ENCODE peak calls at places on chromosomes 3 and 15, in six cellular contexts. One of them, this sample, is unnamed.

GRCh38 chr3:175065492-175065891 is 206.4 kb downstream of the NAALADL2 start:
- DNase-seq in right cardiac atrium: no peak
- DNase-seq in HepG2: no peak
- DNase-seq in cardiac muscle cell: no peak
- DNase-seq in aorta: no peak
- DNase-seq in GM23248: no peak
- DNase-seq in this sample: peak; percentile 24

GRCh38 chr3:42745776-42746454 is 27.1 kb downstream of the CCDC13 start:
- DNase-seq in right cardiac atrium: no peak
- DNase-seq in cardiac muscle cell: no peak
- DNase-seq in HepG2: no peak
- DNase-seq in GM23248: no peak
- DNase-seq in aorta: no peak
- DNase-seq in this sample: no peak

GRCh38 chr3:180306155-180306554 is 269.4 kb upstream of the PEX5L start:
- DNase-seq in GM23248: no peak
- DNase-seq in HepG2: no peak
- DNase-seq in aorta: no peak
- DNase-seq in right cardiac atrium: no peak
- DNase-seq in cardiac muscle cell: no peak
- DNase-seq in this sample: no peak

GRCh38 chr3:138241061-138241460 is 54.0 kb downstream of the ARMC8 start:
- DNase-seq in GM23248: peak; percentile 73
- DNase-seq in right cardiac atrium: no peak
- DNase-seq in cardiac muscle cell: no peak
- DNase-seq in aorta: no peak
- DNase-seq in HepG2: no peak
- DNase-seq in this sample: no peak

GRCh38 chr15:26082833-26083174 is 219.7 kb upstream of the ATP10A start:
- DNase-seq in HepG2: no peak
- DNase-seq in right cardiac atrium: no peak
- DNase-seq in GM23248: no peak
- DNase-seq in cardiac muscle cell: no peak
- DNase-seq in aorta: no peak
- DNase-seq in this sample: no peak

GRCh38 chr15:58748787-58749531 is 548 bp downstream of the ADAM10 start:
- DNase-seq in GM23248: peak; percentile 84
- DNase-seq in HepG2: peak; percentile 39
- DNase-seq in cardiac muscle cell: peak; percentile 62
- DNase-seq in right cardiac atrium: peak; percentile 50
- DNase-seq in aorta: peak; percentile 86
- DNase-seq in this sample: peak; percentile 55

GRCh38 chr3:25423780-25424179 is 4.3 kb upstream of the RARB start:
- DNase-seq in cardiac muscle cell: peak; percentile 64
- DNase-seq in aorta: no peak
- DNase-seq in right cardiac atrium: no peak
- DNase-seq in HepG2: no peak
- DNase-seq in GM23248: peak; percentile 73
- DNase-seq in this sample: no peak

GRCh38 chr15:28992996-28993719 is 107.4 kb downstream of the APBA2 start:
- DNase-seq in right cardiac atrium: no peak
- DNase-seq in GM23248: no peak
- DNase-seq in HepG2: no peak
- DNase-seq in aorta: no peak
- DNase-seq in cardiac muscle cell: no peak
- DNase-seq in this sample: no peak

GRCh38 chr15:99416191-99417188 is 149.3 kb upstream of the MEF2A start:
- DNase-seq in right cardiac atrium: no peak
- DNase-seq in cardiac muscle cell: no peak
- DNase-seq in GM23248: no peak
- DNase-seq in HepG2: no peak
- DNase-seq in aorta: peak; percentile 72
- DNase-seq in this sample: no peak

GRCh38 chr3:108127301-108127988 is 36.6 kb upstream of the CD47 start:
- DNase-seq in HepG2: no peak
- DNase-seq in cardiac muscle cell: no peak
- DNase-seq in right cardiac atrium: no peak
- DNase-seq in GM23248: no peak
- DNase-seq in aorta: no peak
- DNase-seq in this sample: peak; percentile 73

GRCh38 chr15:75640483-75641175 is 605 bp upstream of the IMP3 start:
- DNase-seq in GM23248: peak; percentile 69
- DNase-seq in cardiac muscle cell: peak; percentile 69
- DNase-seq in HepG2: peak; percentile 61
- DNase-seq in right cardiac atrium: no peak
- DNase-seq in aorta: no peak
- DNase-seq in this sample: peak; percentile 47

GRCh38 chr3:166127969-166128368 is 290.7 kb upstream of the BCHE start:
- DNase-seq in right cardiac atrium: no peak
- DNase-seq in HepG2: no peak
- DNase-seq in aorta: no peak
- DNase-seq in cardiac muscle cell: no peak
- DNase-seq in GM23248: no peak
- DNase-seq in this sample: no peak

GRCh38 chr3:35651888-35652287 is 12.6 kb downstream of the ARPP21 start:
- DNase-seq in cardiac muscle cell: peak; percentile 40
- DNase-seq in aorta: no peak
- DNase-seq in GM23248: no peak
- DNase-seq in right cardiac atrium: no peak
- DNase-seq in HepG2: no peak
- DNase-seq in this sample: no peak

GRCh38 chr15:54131410-54131809 is 153.2 kb downstream of the UNC13C start:
- DNase-seq in cardiac muscle cell: no peak
- DNase-seq in aorta: no peak
- DNase-seq in right cardiac atrium: no peak
- DNase-seq in HepG2: no peak
- DNase-seq in GM23248: no peak
- DNase-seq in this sample: no peak

GRCh38 chr15:58491499-58492202 is 59.9 kb downstream of the LIPC start:
- DNase-seq in HepG2: no peak
- DNase-seq in right cardiac atrium: no peak
- DNase-seq in aorta: no peak
- DNase-seq in cardiac muscle cell: no peak
- DNase-seq in GM23248: no peak
- DNase-seq in this sample: no peak

GRCh38 chr3:46881819-46882376 is 4.4 kb downstream of the PTH1R start:
- DNase-seq in HepG2: no peak
- DNase-seq in right cardiac atrium: peak; percentile 45
- DNase-seq in cardiac muscle cell: peak; percentile 58
- DNase-seq in GM23248: peak; percentile 48
- DNase-seq in aorta: peak; percentile 84
- DNase-seq in this sample: no peak

GRCh38 chr15:55247766-55248427 is 41.7 kb downstream of the RAB27A start:
- DNase-seq in HepG2: no peak
- DNase-seq in right cardiac atrium: no peak
- DNase-seq in aorta: no peak
- DNase-seq in cardiac muscle cell: no peak
- DNase-seq in GM23248: no peak
- DNase-seq in this sample: no peak

GRCh38 chr15:99564221-99565030 is 1.4 kb upstream of the MEF2A start:
- DNase-seq in aorta: no peak
- DNase-seq in GM23248: peak; percentile 52
- DNase-seq in cardiac muscle cell: peak; percentile 36
- DNase-seq in HepG2: peak; percentile 36
- DNase-seq in right cardiac atrium: peak; percentile 33
- DNase-seq in this sample: no peak

DNA sequence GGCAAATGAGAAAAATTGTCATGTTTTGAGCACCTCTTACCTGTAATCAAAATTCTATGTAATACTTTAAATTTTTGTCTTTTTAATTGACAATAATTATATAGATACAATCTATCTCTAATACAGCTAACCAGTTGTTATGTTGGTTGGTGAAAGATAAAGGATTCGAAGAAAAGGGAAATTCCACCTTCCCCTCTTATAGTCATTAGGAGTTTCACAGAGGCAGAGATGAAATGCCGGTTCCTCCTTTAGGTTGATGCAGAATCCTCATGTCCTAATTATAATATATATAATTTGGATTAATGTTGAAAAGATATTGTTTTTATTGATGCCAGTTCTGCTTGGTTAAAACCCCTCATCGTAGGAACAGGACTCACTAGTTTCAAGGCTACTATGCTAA is 67.1 kb downstream of the LRCH3 start:
- DNase-seq in cardiac muscle cell: no peak
- DNase-seq in HepG2: no peak
- DNase-seq in GM23248: no peak
- DNase-seq in right cardiac atrium: no peak
- DNase-seq in aorta: no peak
- DNase-seq in this sample: no peak
- H3K27ac ChIP-seq in cardiac muscle cell: peak overlapping the region; percentile 42
- H3K27ac ChIP-seq in HepG2: no peak overlapping the region
- H3K27ac ChIP-seq in GM23248: no peak overlapping the region
- H3K27ac ChIP-seq in right cardiac atrium: no peak overlapping the region
- H3K27ac ChIP-seq in aorta: no peak overlapping the region
- H3K27ac ChIP-seq in this sample: no peak overlapping the region

GRCh38 chr3:100268986-100269385 is 8.2 kb downstream of the TBC1D23 start:
- DNase-seq in aorta: no peak
- DNase-seq in HepG2: no peak
- DNase-seq in GM23248: peak; percentile 54
- DNase-seq in cardiac muscle cell: peak; percentile 28
- DNase-seq in right cardiac atrium: no peak
- DNase-seq in this sample: no peak

GRCh38 chr3:100268156-100268555 is 7.4 kb downstream of the TBC1D23 start:
- DNase-seq in GM23248: peak; percentile 45
- DNase-seq in right cardiac atrium: no peak
- DNase-seq in HepG2: no peak
- DNase-seq in aorta: no peak
- DNase-seq in cardiac muscle cell: peak; percentile 5
- DNase-seq in this sample: no peak

GRCh38 chr3:100265016-100265415 is 4.2 kb downstream of the TBC1D23 start:
- DNase-seq in HepG2: no peak
- DNase-seq in aorta: no peak
- DNase-seq in cardiac muscle cell: no peak
- DNase-seq in right cardiac atrium: no peak
- DNase-seq in GM23248: no peak
- DNase-seq in this sample: peak; percentile 28

GRCh38 chr3:100264242-100264641 is 3.5 kb downstream of the TBC1D23 start:
- DNase-seq in cardiac muscle cell: no peak
- DNase-seq in HepG2: no peak
- DNase-seq in right cardiac atrium: no peak
- DNase-seq in aorta: no peak
- DNase-seq in GM23248: peak; percentile 54
- DNase-seq in this sample: no peak

DNA sequence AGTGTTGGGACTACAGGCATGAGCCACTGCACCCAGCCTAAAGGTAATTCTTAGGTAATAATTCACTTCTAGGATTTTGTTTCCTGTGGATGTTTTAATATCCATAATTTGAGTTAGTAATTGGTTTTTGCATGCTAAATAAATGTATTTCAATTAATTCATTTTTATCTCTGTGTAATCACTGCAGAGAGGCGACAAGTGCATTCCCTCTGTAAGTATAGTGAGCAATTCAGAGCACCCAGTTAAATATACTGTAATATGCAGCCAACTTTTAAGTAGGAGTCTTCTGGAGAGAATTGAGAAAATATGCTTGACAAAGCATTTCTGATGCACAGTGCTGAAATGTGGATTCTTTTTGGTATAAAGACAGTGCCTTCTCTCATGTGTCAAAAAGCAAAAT is 5.7 kb downstream of the TBC1D23 start:
- DNase-seq in HepG2: no peak
- DNase-seq in aorta: no peak
- DNase-seq in right cardiac atrium: no peak
- DNase-seq in cardiac muscle cell: no peak
- DNase-seq in GM23248: no peak
- DNase-seq in this sample: no peak
- H3K4me1 ChIP-seq in HepG2: peaks cover 39% of the 10 kb centered on the region
- H3K4me1 ChIP-seq in aorta: peaks cover 2% of the 10 kb centered on the region
- H3K4me1 ChIP-seq in right cardiac atrium: no peaks in the 10 kb centered on the region
- H3K4me1 ChIP-seq in cardiac muscle cell: no peaks in the 10 kb centered on the region
- H3K4me1 ChIP-seq in GM23248: peaks cover 83% of the 10 kb centered on the region
- H3K4me1 ChIP-seq in this sample: peaks cover 10% of the 10 kb centered on the region

DNA sequence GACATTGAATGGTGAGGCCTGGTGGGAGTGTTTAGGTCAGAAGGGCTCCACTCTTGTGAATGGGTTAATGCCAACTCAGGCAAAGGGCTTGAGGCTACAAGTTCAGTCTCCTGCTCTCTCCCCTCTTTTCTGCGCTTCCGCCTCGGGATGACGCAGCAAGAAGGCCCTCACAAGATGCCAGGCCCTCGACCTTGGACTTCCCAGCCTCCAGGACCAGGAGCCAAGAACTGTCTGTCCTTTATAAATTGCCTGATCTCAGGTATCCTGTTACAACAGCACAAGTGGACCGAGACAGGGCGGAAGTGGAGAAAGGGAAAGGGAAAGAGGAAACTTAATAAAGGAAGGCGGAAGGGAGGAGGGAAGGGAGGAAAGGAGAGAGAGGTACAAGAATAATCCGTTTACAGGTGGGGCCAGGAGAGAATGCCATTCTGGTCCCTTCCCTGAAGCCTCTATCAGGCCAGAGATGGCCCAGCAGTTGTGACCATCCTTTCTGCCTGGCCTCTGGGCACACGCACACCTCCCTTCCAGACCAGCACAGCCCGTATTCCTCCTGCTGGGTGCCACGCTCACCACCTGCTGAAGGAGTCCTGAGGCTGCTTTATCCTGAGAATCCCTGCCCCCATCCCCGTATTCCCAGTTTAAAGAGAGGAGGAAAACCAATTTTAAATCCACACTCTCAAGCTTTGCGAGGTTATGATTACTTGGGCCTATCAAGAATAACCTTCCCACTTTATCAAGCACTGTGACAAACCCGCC is 64.2 kb downstream of the OXNAD1 start:
- DNase-seq in right cardiac atrium: no peak
- DNase-seq in aorta: no peak
- DNase-seq in cardiac muscle cell: no peak
- DNase-seq in GM23248: no peak
- DNase-seq in HepG2: no peak
- DNase-seq in this sample: no peak
- H3K27ac ChIP-seq in right cardiac atrium: no peak overlapping the region
- H3K27ac ChIP-seq in aorta: no peak overlapping the region
- H3K27ac ChIP-seq in cardiac muscle cell: peak overlapping the region; percentile 29
- H3K27ac ChIP-seq in GM23248: no peak overlapping the region
- H3K27ac ChIP-seq in HepG2: no peak overlapping the region
- H3K27ac ChIP-seq in this sample: no peak overlapping the region

DNA sequence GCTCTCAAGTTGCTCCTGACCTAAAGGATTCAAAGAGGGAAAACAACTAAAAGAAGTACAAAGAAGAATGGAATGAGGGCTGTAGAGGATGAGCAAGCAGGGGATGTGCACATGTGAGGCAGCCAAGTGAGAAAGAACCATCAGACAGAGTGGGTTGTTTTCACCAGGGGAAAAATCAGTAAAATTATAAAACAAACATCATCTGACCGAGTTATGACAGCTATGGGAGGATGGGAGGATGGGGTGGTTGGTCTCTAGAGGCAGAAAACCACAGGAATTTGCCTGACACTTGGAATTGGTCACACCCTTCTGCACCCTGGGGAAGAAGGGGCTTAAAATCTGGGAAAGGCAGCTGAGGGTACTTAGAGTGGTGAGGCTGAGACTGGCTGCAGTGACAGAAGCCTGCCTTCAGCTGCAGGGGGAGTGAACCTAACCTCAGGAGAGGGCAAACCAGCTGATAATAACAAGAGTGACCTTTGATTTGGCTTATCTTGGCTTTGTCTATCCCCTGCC is 10.1 kb downstream of the ARHGAP31 start:
- DNase-seq in aorta: no peak
- DNase-seq in right cardiac atrium: no peak
- DNase-seq in GM23248: peak; percentile 73
- DNase-seq in cardiac muscle cell: peak; percentile 50
- DNase-seq in HepG2: no peak
- DNase-seq in this sample: no peak
- H3K4me1 ChIP-seq in aorta: no peaks in the 10 kb centered on the region
- H3K4me1 ChIP-seq in right cardiac atrium: peaks cover 23% of the 10 kb centered on the region
- H3K4me1 ChIP-seq in GM23248: peaks cover 53% of the 10 kb centered on the region
- H3K4me1 ChIP-seq in cardiac muscle cell: peaks cover 13% of the 10 kb centered on the region
- H3K4me1 ChIP-seq in HepG2: no peaks in the 10 kb centered on the region
- H3K4me1 ChIP-seq in this sample: peaks cover 3% of the 10 kb centered on the region

This sample was measured in small intestine.